ENCODE peak calls at places on chromosomes 7 and 10, in ten cellular contexts. One of them, this sample, is unnamed.
A peak's percentile ranks its signal among the peaks of the same experiment; 100 is the strongest.

GRCh38 chr7:67019562-67020390 is 23.1 kb downstream of the TYW1 start:
- DNase-seq in Daoy: peak; percentile 42
- DNase-seq in RKO: peak; percentile 45
- DNase-seq in lung: no peak
- DNase-seq in astrocyte of the hippocampus: no peak
- DNase-seq in renal cortical epithelial cell: no peak
- DNase-seq in upper lobe of right lung: no peak
- DNase-seq in AG04450: no peak
- DNase-seq in AG04449: no peak
- DNase-seq in stimulated activated naive CD8-positive, alpha-beta T cell treated with anti-CD3 and anti-CD28 coated beads, Interleukin-15, Interleukin-2, amounts not matched to agents 100 U/mL and 50 U/mL, for 24 hours: no peak
- DNase-seq in this sample: no peak

GRCh38 chr10:117960345-117960744 is 86.4 kb downstream of the RAB11FIP2 start:
- DNase-seq in AG04449: no peak
- DNase-seq in RKO: no peak
- DNase-seq in AG04450: no peak
- DNase-seq in stimulated activated naive CD8-positive, alpha-beta T cell treated with anti-CD3 and anti-CD28 coated beads, Interleukin-15, Interleukin-2, amounts not matched to agents 100 U/mL and 50 U/mL, for 24 hours: no peak
- DNase-seq in lung: no peak
- DNase-seq in renal cortical epithelial cell: peak; percentile 31
- DNase-seq in Daoy: peak; percentile 31
- DNase-seq in upper lobe of right lung: no peak
- DNase-seq in astrocyte of the hippocampus: peak; percentile 69
- DNase-seq in this sample: no peak

GRCh38 chr7:28629216-28629848 is 217.0 kb downstream of the CREB5 start:
- DNase-seq in stimulated activated naive CD8-positive, alpha-beta T cell treated with anti-CD3 and anti-CD28 coated beads, Interleukin-15, Interleukin-2, amounts not matched to agents 100 U/mL and 50 U/mL, for 24 hours: no peak
- DNase-seq in AG04450: no peak
- DNase-seq in astrocyte of the hippocampus: peak; percentile 13
- DNase-seq in upper lobe of right lung: no peak
- DNase-seq in RKO: peak; percentile 15
- DNase-seq in lung: no peak
- DNase-seq in Daoy: no peak
- DNase-seq in AG04449: no peak
- DNase-seq in renal cortical epithelial cell: peak; percentile 80
- DNase-seq in this sample: peak; percentile 37

GRCh38 chr7:27547401-27547800 is 115.3 kb downstream of the HIBADH start:
- DNase-seq in upper lobe of right lung: no peak
- DNase-seq in AG04450: peak; percentile 6
- DNase-seq in lung: no peak
- DNase-seq in Daoy: no peak
- DNase-seq in renal cortical epithelial cell: peak; percentile 22
- DNase-seq in astrocyte of the hippocampus: peak; percentile 33
- DNase-seq in AG04449: peak; percentile 77
- DNase-seq in RKO: no peak
- DNase-seq in stimulated activated naive CD8-positive, alpha-beta T cell treated with anti-CD3 and anti-CD28 coated beads, Interleukin-15, Interleukin-2, amounts not matched to agents 100 U/mL and 50 U/mL, for 24 hours: no peak
- DNase-seq in this sample: no peak

GRCh38 chr7:7820939-7821338 is 102.5 kb upstream of the RPA3 start:
- DNase-seq in Daoy: no peak
- DNase-seq in RKO: no peak
- DNase-seq in renal cortical epithelial cell: peak; percentile 47
- DNase-seq in AG04450: no peak
- DNase-seq in upper lobe of right lung: no peak
- DNase-seq in lung: no peak
- DNase-seq in stimulated activated naive CD8-positive, alpha-beta T cell treated with anti-CD3 and anti-CD28 coated beads, Interleukin-15, Interleukin-2, amounts not matched to agents 100 U/mL and 50 U/mL, for 24 hours: no peak
- DNase-seq in AG04449: no peak
- DNase-seq in astrocyte of the hippocampus: no peak
- DNase-seq in this sample: no peak

GRCh38 chr7:79157281-79157680 is 296.2 kb downstream of the MAGI2 start:
- DNase-seq in lung: no peak
- DNase-seq in upper lobe of right lung: no peak
- DNase-seq in RKO: no peak
- DNase-seq in renal cortical epithelial cell: no peak
- DNase-seq in astrocyte of the hippocampus: no peak
- DNase-seq in AG04449: no peak
- DNase-seq in stimulated activated naive CD8-positive, alpha-beta T cell treated with anti-CD3 and anti-CD28 coated beads, Interleukin-15, Interleukin-2, amounts not matched to agents 100 U/mL and 50 U/mL, for 24 hours: no peak
- DNase-seq in Daoy: no peak
- DNase-seq in AG04450: no peak
- DNase-seq in this sample: no peak

GRCh38 chr10:132141526-132142395 is 45.0 kb upstream of the DPYSL4 start:
- DNase-seq in upper lobe of right lung: peak; percentile 59
- DNase-seq in AG04450: no peak
- DNase-seq in renal cortical epithelial cell: no peak
- DNase-seq in Daoy: no peak
- DNase-seq in lung: no peak
- DNase-seq in AG04449: no peak
- DNase-seq in stimulated activated naive CD8-positive, alpha-beta T cell treated with anti-CD3 and anti-CD28 coated beads, Interleukin-15, Interleukin-2, amounts not matched to agents 100 U/mL and 50 U/mL, for 24 hours: no peak
- DNase-seq in RKO: no peak
- DNase-seq in astrocyte of the hippocampus: no peak
- DNase-seq in this sample: no peak

GRCh38 chr7:68706291-68706690 is 892.0 kb upstream of the AUTS2 start:
- DNase-seq in renal cortical epithelial cell: peak; percentile 95
- DNase-seq in RKO: no peak
- DNase-seq in stimulated activated naive CD8-positive, alpha-beta T cell treated with anti-CD3 and anti-CD28 coated beads, Interleukin-15, Interleukin-2, amounts not matched to agents 100 U/mL and 50 U/mL, for 24 hours: no peak
- DNase-seq in lung: no peak
- DNase-seq in upper lobe of right lung: no peak
- DNase-seq in AG04449: peak; percentile 94
- DNase-seq in astrocyte of the hippocampus: peak; percentile 89
- DNase-seq in Daoy: no peak
- DNase-seq in AG04450: peak; percentile 66
- DNase-seq in this sample: peak; percentile 25

GRCh38 chr10:86520871-86521619 is 547 bp downstream of the WAPL start:
- DNase-seq in renal cortical epithelial cell: no peak
- DNase-seq in lung: peak; percentile 62
- DNase-seq in upper lobe of right lung: peak; percentile 83
- DNase-seq in stimulated activated naive CD8-positive, alpha-beta T cell treated with anti-CD3 and anti-CD28 coated beads, Interleukin-15, Interleukin-2, amounts not matched to agents 100 U/mL and 50 U/mL, for 24 hours: peak; percentile 65
- DNase-seq in AG04449: no peak
- DNase-seq in RKO: peak; percentile 67
- DNase-seq in AG04450: no peak
- DNase-seq in astrocyte of the hippocampus: peak; percentile 71
- DNase-seq in Daoy: peak; percentile 51
- DNase-seq in this sample: peak; percentile 84

GRCh38 chr10:17216901-17217395 is 11.1 kb upstream of the VIM start:
- DNase-seq in AG04450: no peak
- DNase-seq in RKO: no peak
- DNase-seq in lung: no peak
- DNase-seq in stimulated activated naive CD8-positive, alpha-beta T cell treated with anti-CD3 and anti-CD28 coated beads, Interleukin-15, Interleukin-2, amounts not matched to agents 100 U/mL and 50 U/mL, for 24 hours: no peak
- DNase-seq in Daoy: no peak
- DNase-seq in renal cortical epithelial cell: no peak
- DNase-seq in AG04449: no peak
- DNase-seq in upper lobe of right lung: no peak
- DNase-seq in astrocyte of the hippocampus: no peak
- DNase-seq in this sample: no peak

GRCh38 chr10:77889277-77889903 is 37.2 kb downstream of the DLG5 start:
- DNase-seq in AG04450: no peak
- DNase-seq in upper lobe of right lung: peak; percentile 83
- DNase-seq in renal cortical epithelial cell: peak; percentile 52
- DNase-seq in astrocyte of the hippocampus: no peak
- DNase-seq in Daoy: no peak
- DNase-seq in RKO: no peak
- DNase-seq in stimulated activated naive CD8-positive, alpha-beta T cell treated with anti-CD3 and anti-CD28 coated beads, Interleukin-15, Interleukin-2, amounts not matched to agents 100 U/mL and 50 U/mL, for 24 hours: no peak
- DNase-seq in AG04449: no peak
- DNase-seq in lung: peak; percentile 85
- DNase-seq in this sample: peak; percentile 91

GRCh38 chr10:97318772-97319651 is at the start of gene FRAT1:
- DNase-seq in lung: peak; percentile 92
- DNase-seq in AG04450: peak; percentile 88
- DNase-seq in RKO: peak; percentile 92
- DNase-seq in Daoy: peak; percentile 86
- DNase-seq in stimulated activated naive CD8-positive, alpha-beta T cell treated with anti-CD3 and anti-CD28 coated beads, Interleukin-15, Interleukin-2, amounts not matched to agents 100 U/mL and 50 U/mL, for 24 hours: peak; percentile 90
- DNase-seq in astrocyte of the hippocampus: peak; percentile 93
- DNase-seq in renal cortical epithelial cell: peak; percentile 81
- DNase-seq in upper lobe of right lung: peak; percentile 97
- DNase-seq in AG04449: no peak
- DNase-seq in this sample: peak; percentile 95

GRCh38 chr7:16465469-16466086 is at the start of gene SOSTDC1:
- DNase-seq in upper lobe of right lung: no peak
- DNase-seq in stimulated activated naive CD8-positive, alpha-beta T cell treated with anti-CD3 and anti-CD28 coated beads, Interleukin-15, Interleukin-2, amounts not matched to agents 100 U/mL and 50 U/mL, for 24 hours: no peak
- DNase-seq in Daoy: no peak
- DNase-seq in renal cortical epithelial cell: peak; percentile 68
- DNase-seq in AG04449: no peak
- DNase-seq in RKO: no peak
- DNase-seq in astrocyte of the hippocampus: peak; percentile 45
- DNase-seq in AG04450: no peak
- DNase-seq in lung: no peak
- DNase-seq in this sample: peak; percentile 79

GRCh38 chr7:778968-779451 is 51.9 kb upstream of the PRKAR1B start:
- DNase-seq in AG04449: no peak
- DNase-seq in lung: no peak
- DNase-seq in renal cortical epithelial cell: no peak
- DNase-seq in astrocyte of the hippocampus: peak; percentile 33
- DNase-seq in RKO: no peak
- DNase-seq in Daoy: no peak
- DNase-seq in upper lobe of right lung: no peak
- DNase-seq in AG04450: no peak
- DNase-seq in stimulated activated naive CD8-positive, alpha-beta T cell treated with anti-CD3 and anti-CD28 coated beads, Interleukin-15, Interleukin-2, amounts not matched to agents 100 U/mL and 50 U/mL, for 24 hours: no peak
- DNase-seq in this sample: no peak

GRCh38 chr10:57723305-57723704 is 544.4 kb downstream of the IPMK start:
- DNase-seq in AG04449: no peak
- DNase-seq in astrocyte of the hippocampus: no peak
- DNase-seq in Daoy: no peak
- DNase-seq in upper lobe of right lung: no peak
- DNase-seq in AG04450: no peak
- DNase-seq in renal cortical epithelial cell: no peak
- DNase-seq in RKO: no peak
- DNase-seq in stimulated activated naive CD8-positive, alpha-beta T cell treated with anti-CD3 and anti-CD28 coated beads, Interleukin-15, Interleukin-2, amounts not matched to agents 100 U/mL and 50 U/mL, for 24 hours: no peak
- DNase-seq in lung: no peak
- DNase-seq in this sample: no peak

GRCh38 chr10:101961591-101962498 is 94.1 kb downstream of the ARMH3 start:
- DNase-seq in upper lobe of right lung: no peak
- DNase-seq in RKO: peak; percentile 42
- DNase-seq in lung: peak; percentile 71
- DNase-seq in Daoy: peak; percentile 4
- DNase-seq in AG04449: no peak
- DNase-seq in stimulated activated naive CD8-positive, alpha-beta T cell treated with anti-CD3 and anti-CD28 coated beads, Interleukin-15, Interleukin-2, amounts not matched to agents 100 U/mL and 50 U/mL, for 24 hours: no peak
- DNase-seq in renal cortical epithelial cell: no peak
- DNase-seq in astrocyte of the hippocampus: peak; percentile 21
- DNase-seq in AG04450: no peak
- DNase-seq in this sample: peak; percentile 73

GRCh38 chr10:86958109-86958830 is at the start of gene SNCG:
- DNase-seq in AG04449: no peak
- DNase-seq in upper lobe of right lung: peak; percentile 64
- DNase-seq in astrocyte of the hippocampus: peak; percentile 45
- DNase-seq in AG04450: no peak
- DNase-seq in lung: no peak
- DNase-seq in stimulated activated naive CD8-positive, alpha-beta T cell treated with anti-CD3 and anti-CD28 coated beads, Interleukin-15, Interleukin-2, amounts not matched to agents 100 U/mL and 50 U/mL, for 24 hours: no peak
- DNase-seq in Daoy: no peak
- DNase-seq in renal cortical epithelial cell: no peak
- DNase-seq in RKO: no peak
- DNase-seq in this sample: peak; percentile 70

GRCh38 chr10:77463967-77464745 is 173.5 kb downstream of the KCNMA1 start:
- DNase-seq in Daoy: peak; percentile 51
- DNase-seq in astrocyte of the hippocampus: peak; percentile 29
- DNase-seq in upper lobe of right lung: no peak
- DNase-seq in stimulated activated naive CD8-positive, alpha-beta T cell treated with anti-CD3 and anti-CD28 coated beads, Interleukin-15, Interleukin-2, amounts not matched to agents 100 U/mL and 50 U/mL, for 24 hours: no peak
- DNase-seq in AG04450: no peak
- DNase-seq in AG04449: no peak
- DNase-seq in RKO: no peak
- DNase-seq in renal cortical epithelial cell: peak; percentile 54
- DNase-seq in lung: no peak
- DNase-seq in this sample: no peak

GRCh38 chr7:75040512-75040911 is 33.1 kb downstream of the RCC1L start:
- DNase-seq in upper lobe of right lung: no peak
- DNase-seq in AG04449: no peak
- DNase-seq in RKO: no peak
- DNase-seq in renal cortical epithelial cell: no peak
- DNase-seq in Daoy: no peak
- DNase-seq in AG04450: no peak
- DNase-seq in stimulated activated naive CD8-positive, alpha-beta T cell treated with anti-CD3 and anti-CD28 coated beads, Interleukin-15, Interleukin-2, amounts not matched to agents 100 U/mL and 50 U/mL, for 24 hours: no peak
- DNase-seq in lung: no peak
- DNase-seq in astrocyte of the hippocampus: no peak
- DNase-seq in this sample: no peak

GRCh38 chr10:42690449-42691360 is 52.3 kb upstream of the ZNF33B start:
- DNase-seq in astrocyte of the hippocampus: no peak
- DNase-seq in AG04449: no peak
- DNase-seq in lung: no peak
- DNase-seq in RKO: peak; percentile 34
- DNase-seq in AG04450: no peak
- DNase-seq in renal cortical epithelial cell: no peak
- DNase-seq in stimulated activated naive CD8-positive, alpha-beta T cell treated with anti-CD3 and anti-CD28 coated beads, Interleukin-15, Interleukin-2, amounts not matched to agents 100 U/mL and 50 U/mL, for 24 hours: no peak
- DNase-seq in Daoy: peak; percentile 41
- DNase-seq in upper lobe of right lung: peak; percentile 57
- DNase-seq in this sample: no peak

GRCh38 chr10:96700477-96701099 is 19.7 kb downstream of the PIK3AP1 start:
- DNase-seq in upper lobe of right lung: no peak
- DNase-seq in stimulated activated naive CD8-positive, alpha-beta T cell treated with anti-CD3 and anti-CD28 coated beads, Interleukin-15, Interleukin-2, amounts not matched to agents 100 U/mL and 50 U/mL, for 24 hours: peak; percentile 30
- DNase-seq in lung: no peak
- DNase-seq in AG04449: no peak
- DNase-seq in AG04450: no peak
- DNase-seq in Daoy: no peak
- DNase-seq in RKO: no peak
- DNase-seq in renal cortical epithelial cell: no peak
- DNase-seq in astrocyte of the hippocampus: no peak
- DNase-seq in this sample: no peak

GRCh38 chr7:20330797-20331230 is at the start of gene ITGB8:
- DNase-seq in upper lobe of right lung: no peak
- DNase-seq in RKO: no peak
- DNase-seq in astrocyte of the hippocampus: no peak
- DNase-seq in stimulated activated naive CD8-positive, alpha-beta T cell treated with anti-CD3 and anti-CD28 coated beads, Interleukin-15, Interleukin-2, amounts not matched to agents 100 U/mL and 50 U/mL, for 24 hours: no peak
- DNase-seq in AG04450: no peak
- DNase-seq in AG04449: no peak
- DNase-seq in lung: peak; percentile 34
- DNase-seq in renal cortical epithelial cell: no peak
- DNase-seq in Daoy: peak; percentile 84
- DNase-seq in this sample: no peak

GRCh38 chr10:119347181-119347974 is 140.0 kb downstream of the GRK5 start:
- DNase-seq in stimulated activated naive CD8-positive, alpha-beta T cell treated with anti-CD3 and anti-CD28 coated beads, Interleukin-15, Interleukin-2, amounts not matched to agents 100 U/mL and 50 U/mL, for 24 hours: no peak
- DNase-seq in AG04449: no peak
- DNase-seq in upper lobe of right lung: peak; percentile 38
- DNase-seq in RKO: no peak
- DNase-seq in renal cortical epithelial cell: no peak
- DNase-seq in AG04450: no peak
- DNase-seq in astrocyte of the hippocampus: no peak
- DNase-seq in Daoy: no peak
- DNase-seq in lung: no peak
- DNase-seq in this sample: no peak

GRCh38 chr10:625335-625699 is 64.2 kb downstream of the DIP2C start:
- DNase-seq in AG04450: no peak
- DNase-seq in RKO: no peak
- DNase-seq in astrocyte of the hippocampus: no peak
- DNase-seq in AG04449: no peak
- DNase-seq in stimulated activated naive CD8-positive, alpha-beta T cell treated with anti-CD3 and anti-CD28 coated beads, Interleukin-15, Interleukin-2, amounts not matched to agents 100 U/mL and 50 U/mL, for 24 hours: no peak
- DNase-seq in renal cortical epithelial cell: no peak
- DNase-seq in lung: no peak
- DNase-seq in Daoy: peak; percentile 23
- DNase-seq in upper lobe of right lung: peak; percentile 57
- DNase-seq in this sample: no peak

GRCh38 chr10:62433181-62433692 is 59.1 kb downstream of the ZNF365 start:
- DNase-seq in lung: peak; percentile 42
- DNase-seq in AG04450: peak; percentile 76
- DNase-seq in Daoy: peak; percentile 87
- DNase-seq in renal cortical epithelial cell: peak; percentile 99
- DNase-seq in astrocyte of the hippocampus: peak; percentile 93
- DNase-seq in RKO: peak; percentile 80
- DNase-seq in upper lobe of right lung: no peak
- DNase-seq in stimulated activated naive CD8-positive, alpha-beta T cell treated with anti-CD3 and anti-CD28 coated beads, Interleukin-15, Interleukin-2, amounts not matched to agents 100 U/mL and 50 U/mL, for 24 hours: peak; percentile 61
- DNase-seq in AG04449: peak; percentile 90
- DNase-seq in this sample: no peak

GRCh38 chr10:122490786-122491680 is 29.7 kb downstream of the HTRA1 start:
- DNase-seq in upper lobe of right lung: peak; percentile 63
- DNase-seq in AG04450: no peak
- DNase-seq in RKO: no peak
- DNase-seq in AG04449: no peak
- DNase-seq in renal cortical epithelial cell: peak; percentile 39
- DNase-seq in stimulated activated naive CD8-positive, alpha-beta T cell treated with anti-CD3 and anti-CD28 coated beads, Interleukin-15, Interleukin-2, amounts not matched to agents 100 U/mL and 50 U/mL, for 24 hours: peak; percentile 41
- DNase-seq in astrocyte of the hippocampus: peak; percentile 49
- DNase-seq in Daoy: peak; percentile 57
- DNase-seq in lung: no peak
- DNase-seq in this sample: no peak

GRCh38 chr10:14971867-14972448 is 12.8 kb downstream of the MEIG1 start:
- DNase-seq in stimulated activated naive CD8-positive, alpha-beta T cell treated with anti-CD3 and anti-CD28 coated beads, Interleukin-15, Interleukin-2, amounts not matched to agents 100 U/mL and 50 U/mL, for 24 hours: peak; percentile 56
- DNase-seq in renal cortical epithelial cell: peak; percentile 21
- DNase-seq in upper lobe of right lung: no peak
- DNase-seq in AG04449: no peak
- DNase-seq in Daoy: peak; percentile 37
- DNase-seq in RKO: no peak
- DNase-seq in AG04450: no peak
- DNase-seq in astrocyte of the hippocampus: no peak
- DNase-seq in lung: no peak
- DNase-seq in this sample: peak; percentile 59

GRCh38 chr7:70856889-70857511 is 274.9 kb upstream of the GALNT17 start:
- DNase-seq in lung: peak; percentile 63
- DNase-seq in AG04449: peak; percentile 5
- DNase-seq in renal cortical epithelial cell: peak; percentile 13
- DNase-seq in stimulated activated naive CD8-positive, alpha-beta T cell treated with anti-CD3 and anti-CD28 coated beads, Interleukin-15, Interleukin-2, amounts not matched to agents 100 U/mL and 50 U/mL, for 24 hours: peak; percentile 72
- DNase-seq in RKO: peak; percentile 63
- DNase-seq in Daoy: peak; percentile 65
- DNase-seq in AG04450: no peak
- DNase-seq in astrocyte of the hippocampus: peak; percentile 84
- DNase-seq in upper lobe of right lung: peak; percentile 82
- DNase-seq in this sample: peak; percentile 92